ENCODE peak calls at places on chromosomes 16 and 17, in five cellular contexts. D, Y, H, U and E are unnamed samples.

GRCh38 chr17:16381496-16381820 is 567 bp downstream of the UBB start:
- DNase-seq in D (no peak), Y (peak; percentile 57), H (no peak), U (no peak), E (no peak)

GRCh38 chr16:89749637-89750036 is 28.3 kb downstream of the ZNF276 start:
- DNase-seq in D (no peak), Y (no peak), H (no peak), U (no peak), E (peak; percentile 46)

GRCh38 chr17:63601439-63602371 is 1.0 kb downstream of the TACO1 start:
- DNase-seq in D (no peak), Y (peak; percentile 10), H (no peak), U (no peak), E (no peak)

GRCh38 chr17:69547947-69548346 is 133.4 kb downstream of the MAP2K6 start:
- DNase-seq in D (no peak), Y (no peak), H (no peak), U (no peak), E (no peak)

GRCh38 chr16:61366006-61366405 is 670.2 kb downstream of the CDH8 start:
- DNase-seq in D (no peak), Y (no peak), H (no peak), U (no peak), E (no peak)

GRCh38 chr17:7867881-7868329 is 10.1 kb downstream of the CYB5D1 start:
- DNase-seq in D (no peak), Y (no peak), H (no peak), U (no peak), E (no peak)

GRCh38 chr16:30813821-30814189 is 26.8 kb upstream of the ZNF629 start:
- DNase-seq in D (no peak), Y (no peak), H (no peak), U (no peak), E (no peak)

GRCh38 chr17:10666921-10667320 is 9.8 kb upstream of the MYH3 start:
- DNase-seq in D (no peak), Y (no peak), H (no peak), U (no peak), E (no peak)

GRCh38 chr16:8752706-8753105 is 44.7 kb downstream of the TMEM186 start:
- DNase-seq in D (no peak), Y (no peak), H (no peak), U (no peak), E (no peak)

GRCh38 chr16:11201498-11202259 is 54.3 kb downstream of the SOCS1 start:
- DNase-seq in D (peak; percentile 86), Y (peak; percentile 83), H (no peak), U (no peak), E (no peak)

GRCh38 chr16:85086347-85087291 is 25.7 kb downstream of the CIBAR2 start:
- DNase-seq in D (peak; percentile 86), Y (peak; percentile 67), H (peak; percentile 35), U (peak; percentile 13), E (peak; percentile 38)

GRCh38 chr16:72537684-72538083 is 365.7 kb upstream of the PMFBP1 start:
- DNase-seq in D (no peak), Y (peak; percentile 65), H (no peak), U (no peak), E (no peak)

GRCh38 chr16:27620533-27620932 is 70.6 kb downstream of the KATNIP start:
- DNase-seq in D (no peak), Y (no peak), H (no peak), U (no peak), E (no peak)

GRCh38 chr17:77218902-77219301 is 78.1 kb downstream of the SEC14L1 start:
- DNase-seq in D (no peak), Y (no peak), H (no peak), U (no peak), E (no peak)

GRCh38 chr17:40417258-40417608 is 463 bp downstream of the TOP2A start:
- DNase-seq in D (peak; percentile 51), Y (peak; percentile 34), H (no peak), U (no peak), E (no peak)

GRCh38 chr17:60630352-60630751 is 30.4 kb downstream of the PPM1D start:
- DNase-seq in D (no peak), Y (peak; percentile 88), H (peak; percentile 34), U (no peak), E (peak; percentile 13)